ENCODE peak calls at places on chromosome 21, in ten cellular contexts. F, X, V, A, U, L, H, Q, O and N are unnamed samples.

GRCh38 chr21:26351661-26352060 is 181.1 kb upstream of the APP start:
- DNase-seq in F (no peak), X (no peak), V (no peak), A (peak), U (no peak), L (no peak), H (no peak), Q (peak), O (no peak), N (no peak)

GRCh38 chr21:28590026-28590425 is 402.7 kb downstream of the LTN1 start:
- DNase-seq in F (no peak), X (no peak), V (no peak), A (no peak), U (no peak), L (no peak), H (no peak), Q (no peak), O (no peak), N (no peak)

GRCh38 chr21:44870748-44871495 is 2.6 kb downstream of the PTTG1IP start:
- DNase-seq in F (peak), X (no peak), V (no peak), A (no peak), U (peak), L (peak), H (no peak), Q (no peak), O (no peak), N (peak)

GRCh38 chr21:45502600-45502999 is 39.6 kb downstream of the SLC19A1 start:
- DNase-seq in F (no peak), X (no peak), V (no peak), A (no peak), U (no peak), L (no peak), H (no peak), Q (no peak), O (no peak), N (no peak)

GRCh38 chr21:33266784-33267135 is 593 bp downstream of the IL10RB start:
- DNase-seq in F (peak), X (no peak), V (no peak), A (no peak), U (peak), L (no peak), H (no peak), Q (no peak), O (no peak), N (peak)

GRCh38 chr21:31198575-31198974 is 145.5 kb downstream of the TIAM1 start:
- DNase-seq in F (no peak), X (no peak), V (peak), A (peak), U (no peak), L (peak), H (no peak), Q (no peak), O (peak), N (no peak)

GRCh38 chr21:18499761-18500376 is 96.3 kb upstream of the TMPRSS15 start:
- DNase-seq in F (peak), X (peak), V (peak), A (peak), U (peak), L (peak), H (no peak), Q (no peak), O (peak), N (peak)

GRCh38 chr21:41858466-41859296 is 20.5 kb downstream of the PRDM15 start:
- DNase-seq in F (no peak), X (no peak), V (no peak), A (no peak), U (no peak), L (no peak), H (no peak), Q (no peak), O (no peak), N (no peak)

GRCh38 chr21:19850157-19850556 is 1148.1 kb upstream of the NCAM2 start:
- DNase-seq in F (no peak), X (no peak), V (no peak), A (no peak), U (no peak), L (no peak), H (no peak), Q (no peak), O (no peak), N (no peak)

GRCh38 chr21:33231526-33231925 is 1.8 kb downstream of the IFNAR2 start:
- DNase-seq in F (no peak), X (no peak), V (no peak), A (no peak), U (no peak), L (no peak), H (no peak), Q (no peak), O (no peak), N (no peak)

GRCh38 chr21:16330340-16331319 is 600.8 kb downstream of the USP25 start:
- DNase-seq in F (no peak), X (peak), V (peak), A (peak), U (no peak), L (peak), H (no peak), Q (no peak), O (peak), N (no peak)

GRCh38 chr21:29078884-29079765 is 5.7 kb upstream of the CCT8 start:
- DNase-seq in F (peak), X (no peak), V (no peak), A (peak), U (no peak), L (peak), H (peak), Q (no peak), O (no peak), N (peak)